ENCODE peak calls at places on chromosome 9, in four cellular contexts. H, U, W and N are unnamed samples.

GRCh38 chr9:136754059-136754572 is 3.9 kb downstream of the LCN8 start:
- DNase-seq in H (no peak), W (no peak), U (no peak), N (no peak)

GRCh38 chr9:112754578-112754977 is 4.0 kb downstream of the SNX30 start:
- DNase-seq in U (no peak), W (peak), H (peak), N (peak)

GRCh38 chr9:38360880-38361836 is 31.3 kb upstream of the ALDH1B1 start:
- DNase-seq in U (no peak), H (no peak), W (no peak), N (no peak)

GRCh38 chr9:70563010-70563409 is 148.6 kb upstream of the KLF9 start:
- DNase-seq in W (no peak), U (no peak), H (no peak), N (no peak)

GRCh38 chr9:75229605-75230332 is 141.5 kb downstream of the OSTF1 start:
- DNase-seq in U (no peak), W (peak), H (no peak), N (no peak)

GRCh38 chr9:104256031-104256709 is 162.1 kb downstream of the SMC2 start:
- DNase-seq in H (no peak), U (no peak), W (no peak), N (no peak)

GRCh38 chr9:114276908-114277821 is 45.7 kb upstream of the ORM1 start:
- DNase-seq in H (no peak), U (no peak), W (peak), N (no peak)

GRCh38 chr9:78196258-78196657 is 39.6 kb upstream of the CEP78 start:
- DNase-seq in U (no peak), W (no peak), H (no peak), N (peak)

GRCh38 chr9:108813951-108814601 is 41.7 kb downstream of the ACTL7B start:
- DNase-seq in H (peak), U (peak), W (peak), N (no peak)

GRCh38 chr9:2574215-2574614 is 47.4 kb upstream of the VLDLR start:
- DNase-seq in H (no peak), W (peak), U (no peak), N (no peak)

GRCh38 chr9:37727002-37727401 is 26.6 kb upstream of the TRMT10B start:
- DNase-seq in U (no peak), H (no peak), W (no peak), N (no peak)

GRCh38 chr9:95009459-95009858 is 283.0 kb downstream of the AOPEP start:
- DNase-seq in W (no peak), H (no peak), U (no peak), N (no peak)

GRCh38 chr9:104800068-104800785 is 36.3 kb downstream of the NIPSNAP3B start:
- DNase-seq in U (no peak), H (no peak), W (no peak), N (no peak)

GRCh38 chr9:136361757-136362449 is 1.6 kb downstream of the DNLZ start:
- DNase-seq in U (no peak), W (no peak), H (no peak), N (no peak)

GRCh38 chr9:131799177-131799823 is 59.4 kb upstream of the RAPGEF1 start:
- DNase-seq in W (peak), U (peak), H (peak), N (peak)

GRCh38 chr9:113350937-113351336 is 1.6 kb downstream of the BSPRY start:
- DNase-seq in H (peak), W (no peak), U (no peak), N (peak)

GRCh38 chr9:97847474-97848236 is 5.4 kb upstream of the FOXE1 start:
- DNase-seq in H (no peak), U (no peak), W (no peak), N (no peak)

GRCh38 chr9:134178781-134179551 is 14.6 kb upstream of the RNU6ATAC start:
- DNase-seq in H (peak), W (no peak), U (peak), N (no peak)

GRCh38 chr9:74463825-74464224 is 33.3 kb upstream of the RORB start:
- DNase-seq in W (no peak), H (peak), U (no peak), N (no peak)

GRCh38 chr9:89021154-89021803 is 30.0 kb downstream of the S1PR3 start:
- DNase-seq in U (no peak), W (peak), H (peak), N (no peak)

GRCh38 chr9:11328326-11328725 is 715.5 kb upstream of the PTPRD start:
- DNase-seq in W (no peak), H (no peak), U (no peak), N (no peak)

GRCh38 chr9:98075332-98075805 is 18.8 kb downstream of the NANS start:
- DNase-seq in U (no peak), W (peak), H (no peak), N (no peak)

GRCh38 chr9:71589612-71590011 is 178.7 kb downstream of the CEMIP2 start:
- DNase-seq in H (no peak), U (peak), W (no peak), N (no peak)

GRCh38 chr9:107175826-107176500 is 107.1 kb upstream of the RAD23B start:
- DNase-seq in W (no peak), H (peak), U (peak), N (no peak)

GRCh38 chr9:133945977-133946753 is 46.0 kb downstream of the VAV2 start:
- DNase-seq in U (no peak), H (peak), W (no peak), N (peak)

GRCh38 chr9:12272471-12273072 is 420.6 kb upstream of the TYRP1 start:
- DNase-seq in W (no peak), H (no peak), U (no peak), N (no peak)

DNA sequence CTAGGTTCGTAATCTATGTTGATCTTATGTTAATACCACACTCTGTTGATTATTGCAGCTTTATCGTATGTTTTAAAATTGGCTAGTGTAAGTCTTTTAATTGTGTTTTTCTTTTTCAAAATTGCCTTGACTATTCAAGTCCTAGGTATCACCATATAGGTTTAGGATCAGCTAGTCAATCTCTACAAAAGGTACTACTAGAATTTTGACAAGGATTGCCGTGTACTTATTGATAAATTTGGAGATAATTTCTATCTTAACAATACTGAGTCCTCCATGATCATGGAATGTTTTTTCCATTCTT is 117.9 kb upstream of the PRSS3 start:
- DNase-seq in U (no peak), H (no peak), W (no peak), N (no peak)
- H3K4me3 ChIP-seq in U (peak), H (no peak), W (peak), N (no peak)

GRCh38 chr9:105963700-105964099 is 269.4 kb downstream of the TMEM38B start:
- DNase-seq in U (no peak), H (no peak), W (no peak), N (no peak)

GRCh38 chr9:105959491-105959890 is 265.1 kb downstream of the TMEM38B start:
- DNase-seq in H (no peak), W (no peak), U (no peak), N (no peak)

GRCh38 chr9:105957830-105958229 is 263.5 kb downstream of the TMEM38B start:
- DNase-seq in H (no peak), U (no peak), W (peak), N (no peak)

GRCh38 chr9:105954517-105954916 is 260.2 kb downstream of the TMEM38B start:
- DNase-seq in H (no peak), U (no peak), W (no peak), N (no peak)

DNA sequence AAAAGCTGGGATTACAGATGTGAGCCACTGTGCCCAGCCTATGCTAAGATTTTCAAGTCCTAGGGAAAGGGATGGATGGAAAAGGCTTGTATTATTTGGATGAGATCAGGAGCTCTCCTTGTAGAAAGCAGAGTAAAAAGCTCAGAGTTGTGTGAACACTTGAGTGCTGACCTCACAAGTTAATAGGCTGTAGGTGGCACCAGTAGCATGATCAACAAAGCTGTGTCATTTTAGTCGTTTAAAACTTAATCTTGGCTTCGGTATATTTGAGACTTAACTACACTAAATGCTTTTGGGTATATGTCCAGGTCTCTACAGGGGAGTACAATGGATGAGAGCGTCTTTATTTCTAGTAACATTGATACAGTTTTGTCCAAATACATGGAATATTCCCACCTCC is 264.2 kb downstream of the TMEM38B start:
- DNase-seq in W (no peak), U (no peak), H (no peak), N (no peak)
- TF ChIP-seq CTCF in W (no peak), U (peak), H (no peak), N (no peak)

GRCh38 chr9:35783418-35783817 is 8.0 kb upstream of the NPR2 start:
- DNase-seq in W (no peak), U (no peak), H (no peak), N (no peak)
- H3K4me3 ChIP-seq in W (no peak), U (no peak), H (no peak), N (no peak)

GRCh38 chr9:121261107-121261460 is 6.9 kb upstream of the GSN start:
- DNase-seq in W (no peak), H (peak), U (no peak), N (no peak)
- TF ChIP-seq CTCF in W (no peak), H (no peak), U (no peak), N (no peak)

GRCh38 chr9:14993061-14993800 is 83.0 kb upstream of the FREM1 start:
- DNase-seq in U (peak), W (no peak), H (no peak), N (peak)
- H3K4me3 ChIP-seq in U (peak), W (no peak), H (no peak), N (no peak)

GRCh38 chr9:111037744-111038335 is 430 bp downstream of the LPAR1 start:
- DNase-seq in W (peak), H (no peak), U (no peak), N (peak)
- TF ChIP-seq CTCF in W (no peak), H (no peak), U (no peak), N (peak)

DNA sequence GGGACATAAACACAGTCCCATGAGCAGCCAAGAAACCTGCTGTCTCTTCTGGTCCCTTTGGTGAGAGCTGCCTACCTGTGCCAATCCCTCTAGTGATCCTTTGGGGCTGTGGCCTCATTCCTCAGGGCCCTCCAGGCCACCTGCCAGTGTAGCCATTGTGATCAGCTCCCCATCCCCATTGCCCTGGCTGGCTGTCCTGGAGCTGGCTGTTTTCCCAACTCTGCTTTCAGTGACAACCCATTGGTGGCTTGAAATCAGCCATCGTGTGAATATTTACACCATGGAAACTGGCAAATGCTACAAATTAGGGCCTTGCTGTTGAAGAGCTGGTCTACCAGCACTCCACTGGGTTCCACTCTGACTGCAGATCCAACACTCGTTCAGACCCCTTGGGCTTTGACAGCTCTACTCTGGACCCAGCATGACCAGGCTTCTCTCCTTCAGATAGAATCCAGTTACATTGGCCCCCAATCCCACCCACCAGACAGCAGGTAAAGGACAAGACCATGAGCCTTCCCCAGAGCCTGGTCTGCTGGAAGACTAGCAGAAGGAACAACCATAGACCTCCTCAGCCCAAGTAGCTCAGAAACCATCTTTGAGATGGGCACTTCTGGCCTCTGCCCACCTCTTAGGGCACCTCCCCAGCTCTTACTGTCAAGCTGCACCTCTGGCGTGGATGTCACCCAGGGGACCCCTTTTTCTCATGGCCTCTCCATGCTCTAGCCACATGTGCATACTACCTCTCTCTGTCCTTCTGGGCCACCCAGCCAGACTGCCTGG is 69.2 kb upstream of the NEK6 start:
- DNase-seq in H (no peak), U (no peak), W (no peak), N (no peak)
- H3K4me3 ChIP-seq in H (no peak), U (no peak), W (no peak), N (no peak)

GRCh38 chr9:126146254-126147145 is 180.1 kb upstream of the MVB12B start:
- DNase-seq in U (no peak), W (peak), H (peak), N (peak)
- TF ChIP-seq CTCF in U (peak), W (peak), H (peak), N (peak)